ENCODE peak calls at places on chromosome 5, in five cellular contexts. E is IMR-90, V is H1, X is K562, C is HepG2. U is an unnamed sample.

GRCh38 chr5:66757834-66758396 is 161.7 kb downstream of the MAST4 start:
- DNase-seq in E (no peak), V (no peak), X (no peak), C (no peak), U (no peak)

GRCh38 chr5:129771058-129771838 is 23.4 kb downstream of the MINAR2 start:
- DNase-seq in E (peak; percentile 22), V (peak; percentile 7), X (peak; percentile 13), C (peak; percentile 59), U (peak; percentile 35)

GRCh38 chr5:172800088-172800551 is 29.1 kb upstream of the DUSP1 start:
- DNase-seq in E (peak; percentile 98), V (no peak), X (no peak), C (no peak), U (no peak)

GRCh38 chr5:114361724-114362196 is at the start of gene KCNN2:
- DNase-seq in E (peak; percentile 92), V (peak; percentile 87), X (no peak), C (peak; percentile 23), U (peak; percentile 70)

GRCh38 chr5:89060768-89061167 is 177.8 kb upstream of the MEF2C start:
- DNase-seq in E (no peak), V (no peak), X (no peak), C (no peak), U (no peak)

GRCh38 chr5:91381134-91381773 is 1.9 kb downstream of the ARRDC3 start:
- DNase-seq in E (no peak), V (no peak), X (no peak), C (no peak), U (no peak)

GRCh38 chr5:148179234-148179824 is 11.0 kb downstream of the SPINK14 start:
- DNase-seq in E (peak; percentile 63), V (no peak), X (peak; percentile 6), C (peak; percentile 64), U (no peak)

GRCh38 chr5:137114529-137114928 is 384.6 kb downstream of the SPOCK1 start:
- DNase-seq in E (peak; percentile 25), V (no peak), X (no peak), C (no peak), U (peak; percentile 37)

GRCh38 chr5:90551376-90551775 is 7.2 kb upstream of the ADGRV1 start:
- DNase-seq in E (no peak), V (no peak), X (no peak), C (no peak), U (no peak)

GRCh38 chr5:76450059-76450458 is 47.0 kb downstream of the IQGAP2 start:
- DNase-seq in E (no peak), V (no peak), X (no peak), C (no peak), U (no peak)

GRCh38 chr5:134420326-134420725 is 8.6 kb upstream of the CDKN2AIPNL start:
- DNase-seq in E (peak; percentile 70), V (no peak), X (no peak), C (no peak), U (peak; percentile 40)

GRCh38 chr5:11214851-11215250 is 453.8 kb upstream of the DAP start:
- DNase-seq in E (no peak), V (no peak), X (no peak), C (no peak), U (no peak)

GRCh38 chr5:59810041-59810440 is 83.5 kb downstream of the PDE4D start:
- DNase-seq in E (peak; percentile 71), V (no peak), X (peak; percentile 54), C (peak; percentile 16), U (peak; percentile 70)

GRCh38 chr5:165630211-165630866 is 2124.9 kb downstream of the MAT2B start:
- DNase-seq in E (peak; percentile 64), V (peak; percentile 31), X (peak; percentile 8), C (peak; percentile 46), U (peak; percentile 7)

GRCh38 chr5:4563400-4563799 is 576.7 kb upstream of the ADAMTS16 start:
- DNase-seq in E (no peak), V (peak; percentile 25), X (no peak), C (no peak), U (peak; percentile 16)

GRCh38 chr5:134526483-134527155 is 1.1 kb downstream of the JADE2 start:
- DNase-seq in E (no peak), V (no peak), X (peak; percentile 84), C (peak; percentile 67), U (no peak)

GRCh38 chr5:179795863-179796833 is 2.4 kb downstream of the LTC4S start:
- DNase-seq in E (peak; percentile 78), V (no peak), X (no peak), C (peak; percentile 63), U (no peak)

GRCh38 chr5:45695011-45695667 is 1.0 kb downstream of the HCN1 start:
- DNase-seq in E (no peak), V (no peak), X (no peak), C (no peak), U (no peak)

GRCh38 chr5:142866563-142867275 is 96.5 kb downstream of the ARHGAP26 start:
- DNase-seq in E (peak; percentile 73), V (no peak), X (peak; percentile 53), C (peak; percentile 74), U (peak; percentile 85)

GRCh38 chr5:135308752-135309151 is 90.3 kb downstream of the MACROH2A1 start:
- DNase-seq in E (peak; percentile 96), V (no peak), X (no peak), C (peak; percentile 78), U (no peak)

GRCh38 chr5:55062039-55062779 is 38.2 kb downstream of the GZMK start:
- DNase-seq in E (no peak), V (no peak), X (no peak), C (no peak), U (no peak)

GRCh38 chr5:137622850-137623249 is 113.0 kb downstream of the KLHL3 start:
- DNase-seq in E (no peak), V (no peak), X (no peak), C (peak; percentile 64), U (peak; percentile 11)

GRCh38 chr5:92470770-92471169 is 1087.7 kb upstream of the ARRDC3 start:
- DNase-seq in E (no peak), V (no peak), X (no peak), C (no peak), U (no peak)

GRCh38 chr5:69517763-69518212 is 25.2 kb downstream of the OCLN start:
- DNase-seq in E (peak; percentile 40), V (no peak), X (no peak), C (peak; percentile 79), U (no peak)

GRCh38 chr5:179259731-179260323 is 85.4 kb downstream of the ADAMTS2 start:
- DNase-seq in E (no peak), V (no peak), X (no peak), C (no peak), U (no peak)

GRCh38 chr5:25190521-25191000 is 545.8 kb upstream of the CDH10 start:
- DNase-seq in E (no peak), V (no peak), X (no peak), C (no peak), U (no peak)

GRCh38 chr5:446864-447263 is 3.9 kb downstream of the EXOC3 start:
- DNase-seq in E (peak; percentile 51), V (no peak), X (peak; percentile 46), C (peak; percentile 42), U (peak; percentile 72)

DNA sequence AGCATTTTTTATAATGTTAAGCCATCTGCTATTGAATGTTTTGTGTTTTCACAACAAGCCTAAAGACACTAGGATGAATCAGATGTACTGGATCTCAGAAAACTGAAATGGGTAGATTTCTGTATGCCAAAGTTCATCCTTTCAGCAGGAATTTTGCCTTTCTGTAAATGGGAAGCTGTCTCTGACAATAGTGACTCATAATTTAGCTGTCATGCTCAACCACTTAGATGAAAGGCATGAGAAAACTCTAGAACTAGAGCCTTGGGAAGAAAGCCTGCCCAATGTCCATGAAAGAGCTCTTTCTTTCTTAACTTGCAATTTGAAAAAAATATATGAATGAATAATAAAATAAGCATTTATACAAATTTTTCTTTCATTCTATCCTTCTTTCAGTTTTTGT is 616.0 kb upstream of the EDIL3 start:
- DNase-seq in E (peak; percentile 24), V (no peak), X (no peak), C (no peak), U (no peak)
- TF ChIP-seq MAFK in E (no peak), V (no peak), X (no peak), C (no peak), U (no peak)

GRCh38 chr5:139776856-139777255 is 18.8 kb upstream of the PSD2 start:
- DNase-seq in E (no peak), V (no peak), X (no peak), C (no peak), U (no peak)
- TF ChIP-seq MAFK in E (no peak), V (no peak), X (no peak), C (no peak), U (no peak)

GRCh38 chr5:128572546-128573339 is 34.7 kb upstream of the FBN2 start:
- DNase-seq in E (peak; percentile 69), V (no peak), X (no peak), C (no peak), U (no peak)
- TF ChIP-seq MAFK in E (no peak), V (no peak), X (no peak), C (no peak), U (no peak)

DNA sequence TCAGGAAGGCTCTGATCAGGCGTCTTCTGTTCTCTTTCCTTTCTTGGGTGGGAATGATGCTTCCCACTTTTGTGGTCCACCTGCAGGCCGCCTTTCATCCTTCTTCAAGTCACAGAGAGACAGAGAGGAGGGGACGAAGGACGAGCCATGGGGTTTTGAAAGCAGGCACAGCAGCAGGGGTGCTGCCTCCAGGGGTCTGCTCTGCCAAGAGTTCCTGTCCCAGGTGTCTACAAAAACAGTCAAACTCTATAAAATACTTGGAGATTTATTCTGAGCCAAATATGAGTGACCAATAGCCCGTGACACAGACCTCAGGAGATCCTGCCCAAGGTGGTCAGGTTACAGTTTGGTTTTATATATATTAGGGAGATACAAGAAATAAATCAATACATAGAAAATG is 34.5 kb upstream of the LCP2 start:
- DNase-seq in E (no peak), V (no peak), X (no peak), C (no peak), U (no peak)
- TF ChIP-seq MAFK in E (no peak), V (no peak), X (no peak), C (no peak), U (no peak)

U was measured in A549.